ENCODE peak calls at places on chromosomes 1 and 21, in six cellular contexts. I is B cell, A is psoas muscle, L is mesothelial cell of epicardium, T is Calu3, F is transverse colon. W is an unnamed sample.

GRCh38 chr1:31198150-31198549 is 41.5 kb downstream of the NKAIN1 start:
- DNase-seq in I (no peak), A (no peak), L (no peak), T (no peak), F (no peak), W (no peak)

GRCh38 chr1:18144921-18145699 is 37.5 kb downstream of the IGSF21 start:
- DNase-seq in I (no peak), A (no peak), L (no peak), T (no peak), F (peak; percentile 59), W (no peak)

GRCh38 chr21:28550057-28550825 is 442.4 kb downstream of the LTN1 start:
- DNase-seq in I (no peak), A (no peak), L (no peak), T (no peak), F (no peak), W (no peak)

GRCh38 chr21:44761011-44761729 is 40.5 kb downstream of the UBE2G2 start:
- DNase-seq in I (no peak), A (no peak), L (no peak), T (peak; percentile 47), F (peak; percentile 50), W (no peak)

GRCh38 chr1:2468540-2468939 is 7.5 kb upstream of the PLCH2 start:
- DNase-seq in I (no peak), A (no peak), L (no peak), T (no peak), F (no peak), W (no peak)

GRCh38 chr1:27299385-27300252 is 22.3 kb upstream of the TMEM222 start:
- DNase-seq in I (no peak), A (peak; percentile 73), L (peak; percentile 75), T (no peak), F (peak; percentile 70), W (no peak)

GRCh38 chr1:1196431-1197187 is 9.8 kb downstream of the TNFRSF18 start:
- DNase-seq in I (peak; percentile 32), A (peak; percentile 4), L (no peak), T (no peak), F (no peak), W (no peak)

GRCh38 chr1:32769524-32770220 is 47.5 kb downstream of the YARS1 start:
- DNase-seq in I (no peak), A (peak; percentile 45), L (no peak), T (peak; percentile 58), F (no peak), W (no peak)

GRCh38 chr1:184647471-184647870 is 107.2 kb downstream of the EDEM3 start:
- DNase-seq in I (no peak), A (no peak), L (no peak), T (no peak), F (no peak), W (no peak)

GRCh38 chr1:84892657-84893618 is at the start of gene LPAR3:
- DNase-seq in I (no peak), A (no peak), L (peak; percentile 27), T (peak; percentile 78), F (peak; percentile 51), W (peak; percentile 37)

GRCh38 chr1:24856787-24857527 is 73.1 kb downstream of the RUNX3 start:
- DNase-seq in I (no peak), A (no peak), L (no peak), T (no peak), F (no peak), W (no peak)

GRCh38 chr1:248834343-248834940 is 3.6 kb upstream of the ZNF672 start:
- DNase-seq in I (no peak), A (no peak), L (no peak), T (no peak), F (no peak), W (no peak)

GRCh38 chr1:19210772-19211549 is 895 bp upstream of the UBR4 start:
- DNase-seq in I (no peak), A (no peak), L (no peak), T (no peak), F (no peak), W (no peak)

GRCh38 chr21:28624626-28625025 is 368.1 kb downstream of the LTN1 start:
- DNase-seq in I (no peak), A (no peak), L (no peak), T (no peak), F (no peak), W (no peak)

GRCh38 chr1:15229569-15230170 is 17.4 kb upstream of the FHAD1 start:
- DNase-seq in I (no peak), A (no peak), L (no peak), T (no peak), F (peak; percentile 77), W (no peak)

GRCh38 chr21:46325073-46325912 is 1.3 kb downstream of the PCNT start:
- DNase-seq in I (peak; percentile 64), A (peak; percentile 35), L (peak; percentile 47), T (peak; percentile 45), F (peak; percentile 57), W (peak; percentile 45)
- TF ChIP-seq CTCF in I (peak; percentile 21), A (peak; percentile 21), L (no peak), T (no peak), F (no peak), W (peak; percentile 51)

GRCh38 chr1:39469150-39469549 is 22.3 kb upstream of the BMP8A start:
- DNase-seq in I (no peak), A (no peak), L (no peak), T (no peak), F (no peak), W (no peak)
- TF ChIP-seq CTCF in I (no peak), A (no peak), L (no peak), T (no peak), F (no peak), W (no peak)

GRCh38 chr1:238177960-238178359 is 287.2 kb upstream of the ZP4 start:
- DNase-seq in I (no peak), A (no peak), L (no peak), T (no peak), F (no peak), W (no peak)

GRCh38 chr1:238176441-238176840 is 285.7 kb upstream of the ZP4 start:
- DNase-seq in I (no peak), A (no peak), L (no peak), T (no peak), F (no peak), W (no peak)

GRCh38 chr1:238177351-238177750 is 286.6 kb upstream of the ZP4 start:
- DNase-seq in I (no peak), A (no peak), L (no peak), T (no peak), F (no peak), W (no peak)
- TF ChIP-seq CTCF in I (no peak), A (no peak), L (no peak), T (no peak), F (no peak), W (no peak)

GRCh38 chr1:145858238-145858936 is 494 bp downstream of the PIAS3 start:
- DNase-seq in I (no peak), A (peak; percentile 67), L (no peak), T (peak; percentile 61), F (peak; percentile 75), W (peak; percentile 45)
- TF ChIP-seq CTCF in I (no peak), A (no peak), L (no peak), T (no peak), F (no peak), W (no peak)

DNA sequence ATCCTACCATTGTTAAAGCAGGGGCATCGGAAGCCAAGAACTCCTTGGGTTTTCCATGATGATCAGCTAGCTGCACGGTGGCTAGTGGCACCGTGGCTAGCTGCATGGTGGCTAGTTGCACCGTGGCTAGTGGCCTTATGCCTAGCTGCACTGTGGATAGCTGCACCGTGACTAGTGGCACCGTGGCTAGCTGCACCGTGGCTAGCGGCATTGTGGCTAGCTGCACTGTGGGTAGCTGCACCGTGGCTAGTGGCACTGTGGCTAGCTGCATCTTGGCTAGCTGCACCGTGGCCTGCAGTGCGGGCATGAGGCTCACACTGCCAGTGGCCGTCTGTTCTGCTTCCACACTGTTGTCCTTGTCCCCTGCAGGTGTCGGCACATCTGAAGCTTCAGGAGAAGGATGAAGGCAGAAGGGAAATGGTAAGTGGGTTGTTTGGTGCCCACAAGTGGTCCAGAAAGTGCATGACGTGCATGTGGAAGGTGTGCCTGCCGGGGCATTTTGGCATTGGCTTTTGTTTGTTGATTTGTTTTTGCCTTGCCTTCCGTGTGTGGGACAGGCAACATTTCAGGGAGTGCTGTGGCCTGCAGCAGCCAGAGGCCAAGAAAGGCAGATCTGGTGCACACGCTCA is 38.6 kb downstream of the TFF3 start:
- DNase-seq in I (no peak), A (no peak), L (no peak), T (no peak), F (no peak), W (no peak)
- TF ChIP-seq CTCF in I (no peak), A (no peak), L (no peak), T (no peak), F (no peak), W (no peak)

GRCh38 chr1:60281360-60281932 is 207.9 kb upstream of the C1orf87 start:
- DNase-seq in I (no peak), A (peak; percentile 35), L (no peak), T (peak; percentile 66), F (peak; percentile 55), W (peak; percentile 54)
- TF ChIP-seq CTCF in I (no peak), A (peak; percentile 84), L (peak; percentile 69), T (peak; percentile 79), F (peak; percentile 71), W (peak; percentile 91)

W was measured in neural crest cell.